ENCODE peak calls at places on chromosome 17, in six cellular contexts. R is stimulated activated CD4-positive, alpha-beta T cell treated with anti-CD3 and anti-CD28 coated beads, Interleukin-2, amount 100 ng/mL, for 48 hours; W is AG04450; P is endothelial cell; H is effector CD4-positive, alpha-beta T cell; I is progenitor cell of endocrine pancreas. B is an unnamed sample.

GRCh38 chr17:49676276-49676868 is 1.5 kb downstream of the SPOP start:
- DNase-seq in I (no peak), P (no peak), H (peak), W (no peak), R (no peak), B (no peak)

GRCh38 chr17:56972111-56972730 is 5.7 kb upstream of the SCPEP1 start:
- DNase-seq in R (no peak), H (no peak), W (no peak), P (no peak), I (no peak), B (no peak)

GRCh38 chr17:46771601-46772012 is 46.9 kb downstream of the WNT3 start:
- DNase-seq in I (no peak), W (no peak), H (no peak), R (no peak), P (no peak), B (no peak)

GRCh38 chr17:57811633-57812280 is 38.1 kb downstream of the MRPS23 start:
- DNase-seq in P (no peak), H (no peak), R (no peak), I (no peak), W (no peak), B (no peak)

GRCh38 chr17:52476638-52477313 is 318.3 kb upstream of the CA10 start:
- DNase-seq in H (no peak), P (no peak), W (no peak), I (no peak), R (no peak), B (no peak)

GRCh38 chr17:80006339-80006720 is 29.3 kb downstream of the TBC1D16 start:
- DNase-seq in R (no peak), H (no peak), P (no peak), W (no peak), I (no peak), B (no peak)

GRCh38 chr17:61997649-61998048 is 67.4 kb downstream of the MED13 start:
- DNase-seq in I (no peak), P (no peak), W (no peak), R (no peak), H (no peak), B (no peak)

GRCh38 chr17:29560306-29560705 is 6.5 kb downstream of the ABHD15 start:
- DNase-seq in H (no peak), I (no peak), R (no peak), P (no peak), W (no peak), B (no peak)

GRCh38 chr17:33109331-33110072 is 117.9 kb downstream of the SPACA3 start:
- DNase-seq in W (no peak), R (no peak), H (no peak), I (no peak), P (no peak), B (no peak)

GRCh38 chr17:48998557-48999440 is 1.6 kb downstream of the IGF2BP1 start:
- DNase-seq in P (peak), R (no peak), H (no peak), W (no peak), I (no peak), B (no peak)

GRCh38 chr17:77959216-77959925 is 868 bp downstream of the TNRC6C start:
- DNase-seq in R (peak), P (peak), H (peak), I (no peak), W (no peak), B (peak)

GRCh38 chr17:11404431-11404830 is 163.4 kb downstream of the SHISA6 start:
- DNase-seq in I (no peak), R (no peak), W (no peak), H (no peak), P (no peak), B (no peak)

GRCh38 chr17:17445296-17445924 is 31.4 kb upstream of the MED9 start:
- DNase-seq in R (no peak), H (no peak), P (no peak), I (no peak), W (no peak), B (no peak)

GRCh38 chr17:80279895-80280294 is 19.2 kb downstream of the RNF213 start:
- DNase-seq in H (no peak), W (peak), P (no peak), I (no peak), R (no peak), B (no peak)

GRCh38 chr17:46027326-46028325 is 28.6 kb downstream of the STH start:
- DNase-seq in H (no peak), I (no peak), R (no peak), W (no peak), P (no peak), B (no peak)

GRCh38 chr17:2975469-2975958 is 87.9 kb downstream of the OR1D5 start:
- DNase-seq in W (no peak), H (no peak), I (no peak), R (no peak), P (peak), B (no peak)

GRCh38 chr17:70076189-70076588 is 1.2 kb downstream of the KCNJ16 start:
- DNase-seq in P (no peak), H (no peak), W (no peak), I (no peak), R (no peak), B (no peak)

GRCh38 chr17:58312824-58313223 is 15.8 kb downstream of the TSPOAP1 start:
- DNase-seq in W (no peak), I (no peak), R (no peak), H (no peak), P (no peak), B (no peak)

GRCh38 chr17:15918661-15919259 is 26.2 kb upstream of the ADORA2B start:
- DNase-seq in I (no peak), H (no peak), P (no peak), R (no peak), W (no peak), B (no peak)

GRCh38 chr17:27345141-27345904 is 51.4 kb downstream of the WSB1 start:
- DNase-seq in R (no peak), W (no peak), P (peak), H (no peak), I (no peak), B (no peak)

GRCh38 chr17:17812211-17813054 is 24.4 kb downstream of the SREBF1 start:
- DNase-seq in H (peak), W (no peak), P (peak), I (peak), R (peak), B (peak)

GRCh38 chr17:43840814-43841213 is 6.2 kb upstream of the CD300LG start:
- DNase-seq in I (no peak), P (no peak), W (no peak), H (no peak), R (no peak), B (no peak)

GRCh38 chr17:8366231-8366630 is 10.3 kb downstream of the KRABD2 start:
- DNase-seq in I (no peak), R (no peak), H (no peak), P (no peak), W (peak), B (no peak)

GRCh38 chr17:41741709-41742108 is 7.3 kb upstream of the HAP1 start:
- DNase-seq in R (no peak), I (no peak), W (no peak), P (no peak), H (no peak), B (no peak)

GRCh38 chr17:50051082-50051576 is 4.8 kb upstream of the ITGA3 start:
- DNase-seq in H (no peak), P (no peak), W (no peak), I (no peak), R (peak), B (peak)

GRCh38 chr17:2685696-2686095 is 25.9 kb downstream of the CLUH start:
- DNase-seq in R (no peak), W (no peak), P (no peak), I (no peak), H (no peak), B (no peak)

GRCh38 chr17:34692932-34693331 is 113.5 kb downstream of the TMEM132E start:
- DNase-seq in W (no peak), R (no peak), I (no peak), P (no peak), H (no peak), B (no peak)